ENCODE peak calls at places on chromosomes 3 and 15, in five cellular contexts. O, N, J, I and W are unnamed samples.

GRCh38 chr15:33089878-33090757 is 104.4 kb downstream of the FMN1 start:
- DNase-seq in O (no peak), N (no peak), J (no peak), I (no peak), W (no peak)

GRCh38 chr15:70690491-70691281 is 72.7 kb downstream of the UACA start:
- DNase-seq in O (no peak), N (no peak), J (no peak), I (no peak), W (no peak)

GRCh38 chr3:104323226-104323625 is 1043.5 kb upstream of the ALCAM start:
- DNase-seq in O (no peak), N (no peak), J (no peak), I (no peak), W (no peak)

GRCh38 chr3:186374370-186374769 is 12.3 kb upstream of the DGKG start:
- DNase-seq in O (no peak), N (no peak), J (no peak), I (no peak), W (no peak)

GRCh38 chr15:55685292-55685691 is 57.7 kb downstream of the PRTG start:
- DNase-seq in O (no peak), N (no peak), J (no peak), I (no peak), W (peak; percentile 18)

GRCh38 chr15:39495871-39496459 is 84.9 kb upstream of the THBS1 start:
- DNase-seq in O (peak; percentile 26), N (no peak), J (no peak), I (no peak), W (no peak)

GRCh38 chr3:46576899-46577298 is 10.8 kb upstream of the LRRC2 start:
- DNase-seq in O (no peak), N (no peak), J (no peak), I (no peak), W (no peak)

GRCh38 chr3:10010546-10011465 is 15.4 kb upstream of the FANCD2 start:
- DNase-seq in O (peak; percentile 94), N (peak; percentile 73), J (peak; percentile 69), I (peak; percentile 85), W (no peak)

GRCh38 chr3:127158614-127159221 is 34.2 kb upstream of the PRR23E start:
- DNase-seq in O (no peak), N (no peak), J (no peak), I (no peak), W (no peak)

GRCh38 chr3:10228248-10228950 is 19.9 kb upstream of the TATDN2 start:
- DNase-seq in O (no peak), N (no peak), J (no peak), I (peak; percentile 44), W (no peak)